ENCODE peak calls at places on chromosomes 7 and 10, in five cellular contexts. P is AG09309; N is stimulated activated CD8-positive, alpha-beta memory T cell treated with anti-CD3 and anti-CD28 coated beads, Interleukin-4, amount 100 ng/mL, for 24 hours; M is mammary epithelial cell; Y is esophagus muscularis mucosa. D is an unnamed sample.
A peak's percentile ranks its signal among the peaks of the same experiment; 100 is the strongest.

GRCh38 chr7:44077061-44077460 is 5.3 kb downstream of the POLM start:
- DNase-seq in P (no peak), Y (no peak), N (no peak), M (no peak), D (no peak)

GRCh38 chr7:131034166-131034881 is 293.4 kb upstream of the MKLN1 start:
- DNase-seq in M (no peak), P (no peak), N (no peak), Y (no peak), D (no peak)

GRCh38 chr10:97731346-97732051 is 5.4 kb upstream of the ZFYVE27 start:
- DNase-seq in P (no peak), M (peak; percentile 64), Y (no peak), N (peak; percentile 27), D (peak; percentile 72)

GRCh38 chr10:21638681-21639080 is 104.6 kb downstream of the MLLT10 start:
- DNase-seq in Y (no peak), P (no peak), N (no peak), M (no peak), D (no peak)

GRCh38 chr7:80147543-80148376 is 13.1 kb downstream of the GNAI1 start:
- DNase-seq in M (peak; percentile 71), N (no peak), Y (no peak), P (peak; percentile 86), D (peak; percentile 92)

GRCh38 chr10:98510412-98510995 is 63.8 kb upstream of the HPS1 start:
- DNase-seq in P (no peak), N (no peak), M (no peak), Y (no peak), D (no peak)

GRCh38 chr7:140497241-140497769 is 18.0 kb upstream of the MKRN1 start:
- DNase-seq in Y (no peak), P (no peak), M (no peak), N (no peak), D (no peak)

GRCh38 chr7:129210256-129210988 is 14.4 kb upstream of the AHCYL2 start:
- DNase-seq in N (peak; percentile 64), M (peak; percentile 32), P (no peak), Y (peak; percentile 95), D (peak; percentile 38)

GRCh38 chr7:18177815-18178660 is 150.4 kb upstream of the PRPS1L1 start:
- DNase-seq in M (no peak), P (no peak), Y (no peak), N (no peak), D (peak; percentile 85)

GRCh38 chr7:105975770-105976428 is 12.8 kb downstream of the CDHR3 start:
- DNase-seq in N (no peak), P (no peak), Y (no peak), M (peak; percentile 6), D (peak; percentile 74)

GRCh38 chr7:23418046-23418445 is 52.2 kb downstream of the IGF2BP3 start:
- DNase-seq in M (peak; percentile 30), N (no peak), Y (no peak), P (no peak), D (peak; percentile 73)

GRCh38 chr10:102744374-102745051 is 765 bp downstream of the WBP1L start:
- DNase-seq in M (no peak), P (no peak), Y (no peak), N (no peak), D (no peak)

GRCh38 chr7:74173074-74173473 is 1.1 kb upstream of the EIF4H start:
- DNase-seq in P (no peak), M (peak; percentile 27), Y (no peak), N (no peak), D (peak; percentile 39)

GRCh38 chr7:132575336-132575986 is 809 bp downstream of the PLXNA4 start:
- DNase-seq in Y (no peak), N (no peak), P (peak; percentile 27), M (no peak), D (peak; percentile 8)

GRCh38 chr7:108358553-108358952 is 97.7 kb downstream of the NRCAM start:
- DNase-seq in Y (no peak), P (peak; percentile 55), M (peak; percentile 72), N (no peak), D (peak; percentile 75)

GRCh38 chr7:44791278-44792219 is 4.9 kb upstream of the PPIA start:
- DNase-seq in M (no peak), P (no peak), Y (no peak), N (no peak), D (no peak)

GRCh38 chr7:138125119-138125518 is 48.9 kb downstream of the AKR1D1 start:
- DNase-seq in P (no peak), N (no peak), M (peak; percentile 58), Y (no peak), D (peak; percentile 52)

GRCh38 chr7:20064974-20065862 is 152.0 kb downstream of the MACC1 start:
- DNase-seq in Y (no peak), N (no peak), P (peak; percentile 55), M (peak; percentile 4), D (no peak)

GRCh38 chr7:140867467-140868314 is 57.0 kb downstream of the BRAF start:
- DNase-seq in N (no peak), P (no peak), Y (no peak), M (peak; percentile 27), D (peak; percentile 59)

GRCh38 chr7:107463139-107464078 is 6.4 kb upstream of the GPR22 start:
- DNase-seq in Y (no peak), P (peak; percentile 47), N (peak; percentile 1), M (peak; percentile 60), D (peak; percentile 62)

GRCh38 chr7:28389504-28390385 is 22.6 kb upstream of the CREB5 start:
- DNase-seq in P (peak; percentile 47), Y (peak; percentile 57), M (peak; percentile 58), N (no peak), D (peak; percentile 75)

GRCh38 chr10:77872151-77872946 is 54.2 kb downstream of the DLG5 start:
- DNase-seq in Y (no peak), P (no peak), M (no peak), N (no peak), D (no peak)

GRCh38 chr7:28405662-28406061 is 6.7 kb upstream of the CREB5 start:
- DNase-seq in Y (no peak), M (peak; percentile 97), N (no peak), P (peak; percentile 94), D (peak; percentile 98)

GRCh38 chr10:37856881-37857286 is 526 bp downstream of the ZNF248 start:
- DNase-seq in N (peak; percentile 7), M (no peak), P (no peak), Y (no peak), D (peak; percentile 4)

D was measured in bronchial epithelial cell.